ENCODE peak calls at places on chromosomes 2 and 18, in seven cellular contexts. G is H9, F is IMR-90, Z is neuronal stem cell, N is mesenchymal stem cell, H is H1, V is trophoblast cell. T is an unnamed sample.

GRCh38 chr2:233419626-233420431 is 65.5 kb downstream of the DGKD start:
- DNase-seq in G (no peak), V (no peak), H (no peak), Z (no peak), F (peak), N (no peak), T (peak)

GRCh38 chr18:2970762-2971659 is 41.9 kb downstream of the LPIN2 start:
- DNase-seq in N (peak), Z (no peak), G (no peak), F (peak), V (no peak), H (no peak), T (no peak)

GRCh38 chr2:174692256-174692830 is 71.9 kb downstream of the CHRNA1 start:
- DNase-seq in H (no peak), F (peak), N (no peak), Z (no peak), V (no peak), G (no peak), T (no peak)

GRCh38 chr2:200702646-200703118 is 109.0 kb upstream of the BZW1 start:
- DNase-seq in H (no peak), G (no peak), Z (no peak), V (no peak), N (no peak), F (no peak), T (no peak)

GRCh38 chr2:98607741-98608117 is 583 bp downstream of the COA5 start:
- DNase-seq in Z (no peak), H (no peak), G (no peak), V (no peak), N (peak), F (peak), T (no peak)

GRCh38 chr2:150156940-150157339 is 330.5 kb downstream of the RND3 start:
- DNase-seq in Z (no peak), H (no peak), V (no peak), G (no peak), N (no peak), F (peak), T (no peak)

GRCh38 chr2:97726311-97727064 is 13.1 kb downstream of the ZAP70 start:
- DNase-seq in V (no peak), H (no peak), G (no peak), N (peak), Z (no peak), F (peak), T (no peak)

GRCh38 chr2:85132834-85133637 is at the start of gene TCF7L1:
- DNase-seq in H (peak), F (peak), V (peak), G (peak), Z (peak), N (peak), T (peak)

GRCh38 chr2:25281581-25281980 is 60.1 kb downstream of the DNMT3A start:
- DNase-seq in F (no peak), H (no peak), N (no peak), V (no peak), G (no peak), Z (no peak), T (no peak)

GRCh38 chr2:175815537-175815936 is 186.5 kb downstream of the LNPK start:
- DNase-seq in V (no peak), N (no peak), Z (no peak), F (peak), H (no peak), G (no peak), T (no peak)

GRCh38 chr18:13269599-13270011 is 51.0 kb downstream of the LDLRAD4 start:
- DNase-seq in G (no peak), H (no peak), N (no peak), Z (no peak), V (peak), F (no peak), T (no peak)

GRCh38 chr2:42029639-42030195 is 18.1 kb upstream of the PKDCC start:
- DNase-seq in V (no peak), Z (peak), G (no peak), F (no peak), N (no peak), H (no peak), T (peak)

GRCh38 chr18:36546028-36546427 is 248.5 kb downstream of the FHOD3 start:
- DNase-seq in H (no peak), F (no peak), Z (no peak), V (no peak), N (no peak), G (no peak), T (no peak)

GRCh38 chr2:189763908-189764661 is 1.5 kb upstream of the OSGEPL1 start:
- DNase-seq in H (no peak), F (peak), N (peak), V (no peak), Z (no peak), G (no peak), T (no peak)

GRCh38 chr2:240569523-240569997 is 1.3 kb downstream of the RNPEPL1 start:
- DNase-seq in F (no peak), N (no peak), V (no peak), G (no peak), Z (no peak), H (no peak), T (no peak)

GRCh38 chr2:6067089-6067488 is 374.9 kb downstream of the SOX11 start:
- DNase-seq in H (no peak), Z (no peak), F (no peak), V (no peak), N (no peak), G (no peak), T (no peak)

GRCh38 chr2:51013060-51013746 is 18.7 kb downstream of the NRXN1 start:
- DNase-seq in F (peak), G (peak), H (no peak), Z (peak), N (no peak), V (no peak), T (peak)

GRCh38 chr2:96984300-96984699 is 2.1 kb downstream of the FAM178B start:
- DNase-seq in G (no peak), V (no peak), Z (no peak), F (no peak), N (no peak), H (no peak), T (peak)

GRCh38 chr2:217168396-217168795 is 308.5 kb upstream of the TNP1 start:
- DNase-seq in N (no peak), Z (no peak), G (no peak), V (no peak), F (no peak), H (no peak), T (no peak)

GRCh38 chr2:66251520-66251919 is 183.4 kb upstream of the MEIS1 start:
- DNase-seq in H (no peak), F (no peak), V (no peak), G (peak), Z (no peak), N (no peak), T (no peak)

GRCh38 chr18:74416124-74416523 is 41.0 kb downstream of the DIPK1C start:
- DNase-seq in H (no peak), F (no peak), N (no peak), Z (no peak), V (no peak), G (no peak), T (no peak)

GRCh38 chr2:65017335-65017734 is 28.1 kb downstream of the SLC1A4 start:
- DNase-seq in V (no peak), Z (no peak), G (no peak), F (no peak), N (no peak), H (no peak), T (peak)

GRCh38 chr2:216776076-216776726 is 80.9 kb upstream of the IGFBP5 start:
- DNase-seq in F (no peak), Z (no peak), N (no peak), G (no peak), V (no peak), H (no peak), T (no peak)

DNA sequence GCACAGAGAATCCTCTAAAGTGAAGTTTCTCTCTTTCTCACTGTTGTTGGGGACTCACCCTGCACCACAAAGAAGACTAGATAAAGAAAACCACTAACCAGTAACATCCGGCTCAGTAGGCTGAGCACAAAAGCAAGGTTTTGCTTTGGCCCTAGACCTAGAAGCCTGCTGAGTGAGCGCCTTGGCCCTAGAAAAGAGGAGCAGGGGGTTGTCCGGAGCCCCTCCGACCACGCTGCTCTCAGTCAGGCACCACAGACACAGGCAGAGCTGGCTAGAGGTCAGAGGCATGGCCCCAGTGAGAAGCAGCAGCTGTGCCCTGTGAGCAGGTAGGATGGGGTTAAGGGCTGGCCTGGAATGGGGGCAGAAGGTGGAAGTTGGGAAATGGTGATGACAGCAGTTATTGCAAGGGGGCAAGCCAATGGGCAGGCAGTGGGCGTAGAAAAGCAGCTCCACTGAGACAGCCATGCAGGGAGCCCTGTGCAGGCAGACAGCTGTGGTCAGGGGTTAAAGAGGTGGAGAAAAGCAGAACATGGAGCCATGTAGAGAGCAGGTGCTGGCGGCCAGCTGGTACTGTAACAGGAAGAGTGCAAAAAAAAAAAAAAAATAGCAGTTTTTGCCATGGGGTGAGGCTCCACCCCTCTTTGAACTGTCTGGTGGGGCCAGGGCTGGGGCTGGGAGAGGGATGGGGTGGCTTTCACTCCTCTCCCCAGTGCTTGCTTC is 36.9 kb upstream of the SLC14A1 start:
- DNase-seq in H (no peak), F (no peak), V (no peak), G (no peak), Z (no peak), N (no peak), T (no peak)
- H3K27ac ChIP-seq in H (peak), F (no peak), V (no peak), G (no peak), Z (no peak), N (no peak), T (no peak)

GRCh38 chr2:27412419-27413152 is 3.2 kb upstream of the PPM1G start:
- DNase-seq in N (no peak), V (no peak), Z (no peak), G (no peak), H (no peak), F (no peak), T (no peak)

GRCh38 chr2:27408601-27409320 is 630 bp downstream of the PPM1G start:
- DNase-seq in G (no peak), N (peak), Z (no peak), F (no peak), V (no peak), H (no peak), T (peak)

GRCh38 chr2:27409321-27410073 is at the start of gene PPM1G:
- DNase-seq in Z (peak), F (peak), G (peak), V (peak), N (peak), H (peak), T (peak)

GRCh38 chr2:27407798-27408491 is 1.4 kb downstream of the PPM1G start:
- DNase-seq in G (peak), V (peak), N (peak), Z (peak), H (no peak), F (peak), T (peak)
- H4K8ac ChIP-seq in G (no peak), V (no peak), N (no peak), Z (no peak), H (no peak), F (no peak), T (no peak)

DNA sequence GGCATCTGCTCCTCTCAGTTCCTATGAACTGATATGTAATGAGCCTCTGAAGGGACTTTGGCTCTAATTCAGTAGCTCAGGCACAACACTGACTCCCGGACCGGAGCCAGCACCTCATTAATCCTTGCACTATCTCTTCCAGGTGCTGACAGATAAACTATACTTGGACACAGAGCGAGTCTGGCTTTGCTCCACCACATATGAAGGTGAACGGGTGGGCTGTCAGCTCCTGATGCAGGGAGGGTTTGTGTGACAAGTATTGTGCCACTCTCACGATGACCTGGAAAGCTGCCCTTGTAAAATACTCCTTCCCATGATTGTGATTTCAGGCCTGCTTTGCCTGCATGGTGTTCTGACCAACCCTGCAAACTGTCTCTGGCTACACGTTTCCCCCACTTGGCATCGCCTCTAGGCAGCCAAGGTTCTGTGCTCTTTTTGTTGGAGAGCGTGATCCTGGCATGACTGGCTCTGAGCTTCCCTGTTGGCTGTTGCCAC is 111.6 kb upstream of the LMAN1 start:
- DNase-seq in F (no peak), N (no peak), G (no peak), Z (no peak), H (no peak), V (no peak), T (no peak)
- H3K27ac ChIP-seq in F (no peak), N (no peak), G (no peak), Z (no peak), H (no peak), V (no peak), T (no peak)

DNA sequence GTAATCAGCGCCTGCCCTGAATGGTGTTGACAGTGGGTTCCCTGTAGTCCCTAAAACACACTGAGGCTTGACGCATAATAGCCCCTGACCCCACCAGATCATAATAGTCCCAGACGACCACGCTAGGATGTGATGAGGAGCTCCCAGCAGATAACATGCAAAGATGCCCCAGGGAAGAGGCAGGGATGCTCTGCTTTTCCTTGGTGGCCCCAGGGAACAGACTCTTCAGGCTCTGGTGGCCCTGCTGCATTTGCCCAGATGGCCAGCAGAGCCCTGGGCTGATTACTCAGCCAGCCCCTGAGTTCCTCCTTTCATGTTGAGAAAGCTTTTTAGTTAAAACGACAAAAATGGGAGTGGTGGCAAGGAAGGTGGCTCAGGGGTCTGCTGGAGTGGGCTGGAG is 5.9 kb upstream of the NCKAP5 start:
- DNase-seq in N (no peak), H (no peak), G (no peak), V (no peak), F (no peak), Z (no peak), T (no peak)
- H4K8ac ChIP-seq in N (no peak), H (peak), G (no peak), V (no peak), F (no peak), Z (no peak), T (no peak)

GRCh38 chr2:73700111-73700510 is 37.0 kb downstream of the TPRKB start:
- DNase-seq in H (no peak), N (no peak), Z (no peak), V (no peak), F (peak), G (no peak), T (no peak)
- H3K27ac ChIP-seq in H (no peak), N (no peak), Z (no peak), V (no peak), F (no peak), G (no peak), T (no peak)

GRCh38 chr2:232306741-232307305 is 71.7 kb upstream of the ALPP start:
- DNase-seq in F (no peak), N (no peak), H (no peak), G (no peak), Z (no peak), V (no peak), T (no peak)

GRCh38 chr2:232307854-232308253 is 70.7 kb upstream of the ALPP start:
- DNase-seq in F (no peak), N (no peak), G (no peak), V (no peak), Z (no peak), H (no peak), T (no peak)

GRCh38 chr2:232300894-232301387 is 77.6 kb upstream of the ALPP start:
- DNase-seq in V (no peak), N (peak), H (no peak), F (peak), Z (no peak), G (no peak), T (no peak)

GRCh38 chr2:232299927-232300674 is 78.5 kb upstream of the ALPP start:
- DNase-seq in G (no peak), N (no peak), F (no peak), V (no peak), Z (no peak), H (no peak), T (no peak)

DNA sequence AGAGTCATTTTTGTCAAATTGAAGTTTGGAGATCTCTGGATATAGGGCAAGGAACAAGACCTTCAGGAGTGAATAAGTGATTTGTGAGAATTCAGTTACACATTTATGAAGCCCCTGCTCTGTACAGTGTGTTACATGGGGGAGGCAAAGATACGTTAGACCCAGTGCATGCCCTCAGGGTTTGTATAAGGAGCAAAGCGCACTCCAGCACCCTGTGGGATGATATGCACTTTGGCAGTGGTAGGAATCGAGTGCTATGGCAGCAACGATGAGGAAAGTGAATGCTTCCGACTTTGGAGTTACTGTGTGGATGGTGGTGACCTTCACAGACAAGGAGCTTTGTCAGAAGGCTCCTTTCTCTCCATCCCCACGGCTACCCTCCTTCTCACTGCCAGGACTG is 74.3 kb upstream of the ALPP start:
- DNase-seq in V (no peak), H (no peak), N (no peak), G (no peak), F (no peak), Z (no peak), T (no peak)
- H4K8ac ChIP-seq in V (no peak), H (no peak), N (no peak), G (no peak), F (no peak), Z (no peak), T (no peak)

DNA sequence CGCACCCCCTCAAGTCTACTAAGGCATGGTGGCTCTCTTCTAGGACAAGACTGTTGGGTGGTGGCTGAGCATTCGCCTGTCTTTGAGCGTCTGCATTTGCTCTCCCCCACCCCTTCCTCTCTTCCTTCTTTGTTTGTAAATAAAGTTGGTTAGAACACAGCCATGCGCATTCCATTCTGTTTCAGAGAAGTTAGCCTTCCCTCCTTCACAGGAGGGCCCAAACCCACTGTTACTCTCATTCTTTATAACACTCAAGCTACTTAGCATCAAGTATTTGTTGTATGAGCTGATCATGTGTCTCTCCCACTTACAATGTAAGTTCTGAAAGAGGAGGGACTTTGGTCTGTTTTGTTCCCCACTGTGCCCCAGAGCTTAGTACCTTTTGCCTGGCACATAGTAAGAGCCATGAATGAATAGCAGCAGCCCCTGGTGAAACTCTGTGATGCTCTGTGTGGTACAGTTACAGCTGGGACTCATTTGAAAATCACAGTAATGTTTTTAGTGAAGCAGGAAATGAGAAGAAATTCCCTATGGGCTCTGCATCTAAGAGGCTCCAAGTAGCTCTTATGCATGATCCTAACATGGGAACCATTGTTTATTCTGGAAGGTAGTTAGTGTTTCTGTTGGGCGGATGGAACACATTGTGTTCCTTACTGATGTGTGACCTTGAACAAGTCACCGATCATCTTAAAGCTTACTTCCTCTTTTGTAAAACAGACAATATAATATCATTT is 7.7 kb downstream of the MGAT5 start:
- DNase-seq in Z (no peak), F (no peak), G (no peak), V (no peak), N (peak), H (peak), T (peak)
- H3K27ac ChIP-seq in Z (no peak), F (peak), G (no peak), V (no peak), N (no peak), H (no peak), T (no peak)